ENCODE peak calls at places on chromosomes 2 and 18, in five cellular contexts. E is GM23338, D is SJSA1, X is cardiac muscle cell, B is prostate gland. S is an unnamed sample.

GRCh38 chr2:120606280-120606679 is 129.4 kb upstream of the GLI2 start:
- DNase-seq in E (no peak), D (no peak), X (no peak), B (no peak), S (no peak)

GRCh38 chr2:33111002-33111446 is 164.3 kb downstream of the LTBP1 start:
- DNase-seq in E (no peak), D (no peak), X (no peak), B (no peak), S (no peak)

GRCh38 chr2:88557290-88557689 is 70.0 kb downstream of the EIF2AK3 start:
- DNase-seq in E (no peak), D (no peak), X (no peak), B (no peak), S (no peak)

GRCh38 chr18:38491195-38491594 is 925.6 kb upstream of the CELF4 start:
- DNase-seq in E (no peak), D (no peak), X (no peak), B (no peak), S (no peak)

GRCh38 chr2:36740031-36740430 is 43.5 kb downstream of the VIT start:
- DNase-seq in E (no peak), D (no peak), X (no peak), B (no peak), S (no peak)

GRCh38 chr18:12305930-12306629 is 2.0 kb upstream of the TUBB6 start:
- DNase-seq in E (peak; percentile 57), D (no peak), X (peak; percentile 51), B (no peak), S (no peak)

GRCh38 chr2:102282646-102283045 is 28.7 kb upstream of the IL1RL1 start:
- DNase-seq in E (no peak), D (no peak), X (no peak), B (no peak), S (no peak)

GRCh38 chr18:76504749-76505148 is 9.7 kb upstream of the ZNF516 start:
- DNase-seq in E (no peak), D (no peak), X (no peak), B (no peak), S (no peak)

GRCh38 chr2:120958623-120959366 is 223.1 kb downstream of the GLI2 start:
- DNase-seq in E (peak; percentile 90), D (no peak), X (no peak), B (no peak), S (no peak)

GRCh38 chr2:219219113-219219696 is 447 bp upstream of the ABCB6 start:
- DNase-seq in E (peak; percentile 78), D (no peak), X (no peak), B (no peak), S (no peak)

GRCh38 chr2:75153221-75153620 is 46.1 kb downstream of the TACR1 start:
- DNase-seq in E (no peak), D (no peak), X (no peak), B (no peak), S (no peak)

DNA sequence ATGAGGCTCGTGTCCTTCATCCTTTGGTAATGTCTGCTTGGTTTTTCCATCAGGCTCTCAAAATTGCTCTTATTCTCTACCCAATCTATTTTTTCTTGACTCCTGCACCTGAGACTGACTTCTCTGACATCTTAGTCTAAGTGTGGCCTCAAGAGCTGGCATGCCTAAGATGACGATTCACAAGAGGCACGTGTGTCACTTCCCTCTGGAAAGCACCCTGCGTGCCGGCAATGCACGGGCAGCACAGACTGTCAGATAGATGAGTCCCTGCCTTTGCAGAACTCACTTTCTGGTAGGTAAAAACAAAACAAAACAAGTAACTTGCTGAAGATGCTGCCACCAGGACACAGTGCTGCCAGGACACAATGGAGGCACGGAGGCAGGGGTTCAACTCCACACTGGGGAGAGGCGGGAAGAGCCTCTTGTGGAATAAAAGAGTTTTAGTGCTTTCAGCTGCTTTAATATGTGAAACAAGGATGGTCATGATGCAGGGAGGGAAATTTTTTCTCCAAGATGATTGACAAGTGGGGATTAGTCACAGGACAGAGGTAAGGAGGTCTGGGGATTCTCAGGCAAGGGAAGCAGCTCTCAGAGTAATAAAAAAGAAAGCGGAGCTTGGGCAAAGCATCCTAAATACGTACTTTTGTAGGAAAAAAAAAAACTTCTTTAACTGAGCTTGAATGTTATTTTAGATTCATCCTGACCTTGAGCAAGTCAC is 27.3 kb downstream of the CYB5A start:
- DNase-seq in E (no peak), D (no peak), X (peak; percentile 49), B (no peak), S (no peak)
- H3K27ac ChIP-seq in E (no peak overlapping the region), D (no peak overlapping the region), X (peak overlapping the region; percentile 50), B (no peak overlapping the region), S (no peak overlapping the region)

GRCh38 chr2:127520424-127520823 is 5.9 kb downstream of the IWS1 start:
- DNase-seq in E (no peak), D (no peak), X (no peak), B (no peak), S (no peak)
- H3K4me3 ChIP-seq in E (no peak overlapping the region), D (no peak overlapping the region), X (no peak overlapping the region), B (no peak overlapping the region), S (no peak overlapping the region)

GRCh38 chr2:12950174-12950573 is 233.4 kb downstream of the TRIB2 start:
- DNase-seq in E (no peak), D (no peak), X (no peak), B (no peak), S (no peak)
- H3K27ac ChIP-seq in E (no peak overlapping the region), D (no peak overlapping the region), X (no peak overlapping the region), B (no peak overlapping the region), S (no peak overlapping the region)

GRCh38 chr2:235180642-235181041 is 228.8 kb downstream of the SH3BP4 start:
- DNase-seq in E (no peak), D (no peak), X (no peak), B (no peak), S (no peak)
- H3K4me3 ChIP-seq in E (no peak overlapping the region), D (no peak overlapping the region), X (no peak overlapping the region), B (no peak overlapping the region), S (no peak overlapping the region)

DNA sequence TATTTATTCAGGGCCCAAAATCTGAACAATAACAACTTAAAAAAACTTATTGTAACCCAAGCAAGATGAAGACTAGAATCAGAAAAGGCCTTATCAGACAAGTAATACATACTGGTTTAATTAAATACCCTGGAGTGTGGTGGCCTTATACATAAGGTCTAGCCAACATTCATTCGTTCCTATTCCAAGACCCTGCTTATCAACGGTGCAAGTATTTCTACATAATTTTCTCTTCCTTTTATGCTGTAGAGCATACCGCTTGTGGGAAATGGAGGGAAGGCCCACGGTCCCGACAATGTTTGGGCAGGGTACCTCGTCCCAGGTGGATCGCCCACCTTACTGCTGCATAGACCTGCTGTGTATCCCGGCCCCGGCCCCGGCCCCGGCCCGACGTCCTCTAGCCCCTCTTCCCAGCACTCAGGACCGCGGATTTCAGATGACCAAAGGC is 708 bp downstream of the ZNF24 start:
- DNase-seq in E (no peak), D (no peak), X (no peak), B (no peak), S (no peak)
- H3K27ac ChIP-seq in E (no peak overlapping the region), D (peak overlapping the region; percentile 99), X (peak overlapping the region; percentile 100), B (peak overlapping the region; percentile 98), S (peak overlapping the region; percentile 99)

DNA sequence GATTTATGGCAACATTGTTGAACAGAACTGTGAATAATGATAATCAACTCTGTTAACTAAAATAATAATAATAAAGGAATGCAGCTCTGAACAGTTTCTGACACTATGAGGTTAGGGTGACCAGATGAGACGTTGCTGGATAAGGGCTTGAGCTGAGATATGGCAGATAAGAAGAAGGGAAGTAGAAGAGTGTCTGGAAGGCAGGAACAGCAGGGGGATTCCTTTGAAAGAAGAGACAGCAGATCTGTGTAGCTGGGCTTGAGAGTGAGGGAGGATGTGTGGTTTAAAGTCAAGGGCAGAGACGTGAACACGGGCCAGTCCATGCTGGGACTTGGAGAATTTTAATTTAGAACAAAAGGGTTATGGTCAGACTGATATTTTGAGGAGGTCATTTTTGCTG is 273.1 kb upstream of the SLC14A2 start:
- DNase-seq in E (no peak), D (no peak), X (no peak), B (no peak), S (no peak)
- H3K4me3 ChIP-seq in E (no peak overlapping the region), D (no peak overlapping the region), X (no peak overlapping the region), B (no peak overlapping the region), S (no peak overlapping the region)